ENCODE peak calls at places on chromosome 6, in seven cellular contexts. M is uterus; N is PC-3; I is CD8-positive, alpha-beta memory T cell; G is IMR-90; X is colonic mucosa; L is hepatocyte. R is an unnamed sample. For H3K4me1, the result is how much of the 10 kb centered on the place peaks cover.

GRCh38 chr6:22716721-22717120 is 147.4 kb downstream of the HDGFL1 start:
- DNase-seq in M (no peak), N (no peak), I (no peak), G (no peak), X (peak), L (peak), R (no peak)

GRCh38 chr6:2344319-2344905 is 99.0 kb upstream of the GMDS start:
- DNase-seq in M (no peak), N (no peak), I (no peak), G (no peak), X (no peak), L (no peak), R (no peak)

GRCh38 chr6:53931086-53931485 is 136.3 kb downstream of the LRRC1 start:
- DNase-seq in M (no peak), N (no peak), I (no peak), G (no peak), X (no peak), L (no peak), R (no peak)

GRCh38 chr6:139336488-139336887 is 38.0 kb downstream of the CITED2 start:
- DNase-seq in M (peak), N (no peak), I (no peak), G (peak), X (no peak), L (no peak), R (peak)

GRCh38 chr6:44036196-44036595 is 91.1 kb downstream of the MRPL14 start:
- DNase-seq in M (peak), N (no peak), I (no peak), G (no peak), X (no peak), L (no peak), R (no peak)

GRCh38 chr6:112694986-112695385 is 347.9 kb downstream of the RFPL4B start:
- DNase-seq in M (no peak), N (no peak), I (no peak), G (no peak), X (no peak), L (no peak), R (no peak)

GRCh38 chr6:131740161-131740560 is 29.3 kb upstream of the CTAGE9 start:
- DNase-seq in M (no peak), N (peak), I (no peak), G (peak), X (no peak), L (no peak), R (no peak)

GRCh38 chr6:132147530-132148011 is 196.4 kb upstream of the CCN2 start:
- DNase-seq in M (no peak), N (no peak), I (no peak), G (peak), X (no peak), L (no peak), R (peak)

GRCh38 chr6:169095153-169095552 is 158.5 kb downstream of the THBS2 start:
- DNase-seq in M (no peak), N (no peak), I (no peak), G (no peak), X (no peak), L (no peak), R (no peak)

GRCh38 chr6:32195902-32196681 is 3.6 kb upstream of the GPSM3 start:
- DNase-seq in M (peak), N (peak), I (peak), G (peak), X (peak), L (peak), R (peak)
- H3K4me1 ChIP-seq in M (under half), N (under half), I (under half), G (under half), X (under half), L (under half), R (under half)

GRCh38 chr6:96545882-96546281 is 17.0 kb upstream of the FHL5 start:
- DNase-seq in M (no peak), N (no peak), I (no peak), G (no peak), X (no peak), L (no peak), R (no peak)
- H3K27ac ChIP-seq in M (no peak), N (no peak), I (no peak), G (no peak), X (no peak), L (no peak), R (no peak)

GRCh38 chr6:4999586-4999985 is 4.3 kb downstream of the RPP40 start:
- DNase-seq in M (no peak), N (no peak), I (no peak), G (no peak), X (no peak), L (no peak), R (no peak)

GRCh38 chr6:5004373-5005037 is 668 bp upstream of the RPP40 start:
- DNase-seq in M (no peak), N (no peak), I (no peak), G (no peak), X (no peak), L (no peak), R (no peak)

GRCh38 chr6:5007531-5007930 is 3.7 kb upstream of the RPP40 start:
- DNase-seq in M (no peak), N (no peak), I (no peak), G (no peak), X (no peak), L (no peak), R (no peak)

GRCh38 chr6:5006182-5006581 is 2.3 kb upstream of the RPP40 start:
- DNase-seq in M (no peak), N (no peak), I (no peak), G (peak), X (no peak), L (no peak), R (no peak)

GRCh38 chr6:5003604-5004372 is at the start of gene RPP40:
- DNase-seq in M (peak), N (peak), I (peak), G (peak), X (peak), L (peak), R (peak)
- H3K4me3 ChIP-seq in M (peak), N (peak), I (peak), G (peak), X (peak), L (peak), R (peak)

GRCh38 chr6:143969077-143969476 is 39.0 kb downstream of the PLAGL1 start:
- DNase-seq in M (no peak), N (no peak), I (no peak), G (no peak), X (no peak), L (no peak), R (no peak)

GRCh38 chr6:143970827-143971226 is 37.2 kb downstream of the PLAGL1 start:
- DNase-seq in M (no peak), N (no peak), I (no peak), G (no peak), X (no peak), L (no peak), R (no peak)

GRCh38 chr6:143973097-143973979 is 34.7 kb downstream of the PLAGL1 start:
- DNase-seq in M (no peak), N (no peak), I (no peak), G (no peak), X (no peak), L (no peak), R (no peak)

GRCh38 chr6:143974089-143974488 is 34.0 kb downstream of the PLAGL1 start:
- DNase-seq in M (no peak), N (no peak), I (no peak), G (no peak), X (no peak), L (no peak), R (no peak)

GRCh38 chr6:143971453-143971852 is 36.6 kb downstream of the PLAGL1 start:
- DNase-seq in M (no peak), N (no peak), I (no peak), G (peak), X (no peak), L (no peak), R (no peak)
- H3K4me1 ChIP-seq in M (under half), N (under half), I (under half), G (under half), X (under half), L (under half), R (under half)